ENCODE peak calls at places on chromosomes 7 and 10, in ten cellular contexts. One of them, this sample, is unnamed.

GRCh38 chr10:102917314-102917961 is 656 bp upstream of the CNNM2 start:
- DNase-seq in stimulated activated naive B cell treated with anti-CD40 and anti-IgM and Interleukin-4, amounts not matched to agents 10 μg/mL and 1 μg/mL and 100 μg/mL, for 72 hours: peak
- DNase-seq in adipocyte: peak
- DNase-seq in NCI-H2029: peak
- DNase-seq in cerebellar cortex: peak
- DNase-seq in erythroblast: peak
- DNase-seq in activated CD4-positive, alpha-beta T cell treated with anti-CD3 and anti-CD28 coated beads, Interleukin-2, amount 50 U/mL, for 24 hours: peak
- DNase-seq in colonic mucosa: peak
- DNase-seq in WTC11: peak
- DNase-seq in foreskin fibroblast: peak
- DNase-seq in this sample: peak

GRCh38 chr7:47999413-47999812 is 20.0 kb upstream of the HUS1 start:
- DNase-seq in erythroblast: no peak
- DNase-seq in colonic mucosa: no peak
- DNase-seq in adipocyte: no peak
- DNase-seq in stimulated activated naive B cell treated with anti-CD40 and anti-IgM and Interleukin-4, amounts not matched to agents 10 μg/mL and 1 μg/mL and 100 μg/mL, for 72 hours: no peak
- DNase-seq in foreskin fibroblast: no peak
- DNase-seq in WTC11: no peak
- DNase-seq in NCI-H2029: no peak
- DNase-seq in cerebellar cortex: no peak
- DNase-seq in activated CD4-positive, alpha-beta T cell treated with anti-CD3 and anti-CD28 coated beads, Interleukin-2, amount 50 U/mL, for 24 hours: no peak
- DNase-seq in this sample: no peak

GRCh38 chr10:86371691-86372090 is 5.1 kb upstream of the GRID1 start:
- DNase-seq in NCI-H2029: no peak
- DNase-seq in foreskin fibroblast: no peak
- DNase-seq in activated CD4-positive, alpha-beta T cell treated with anti-CD3 and anti-CD28 coated beads, Interleukin-2, amount 50 U/mL, for 24 hours: no peak
- DNase-seq in adipocyte: no peak
- DNase-seq in stimulated activated naive B cell treated with anti-CD40 and anti-IgM and Interleukin-4, amounts not matched to agents 10 μg/mL and 1 μg/mL and 100 μg/mL, for 72 hours: no peak
- DNase-seq in erythroblast: no peak
- DNase-seq in colonic mucosa: no peak
- DNase-seq in WTC11: peak
- DNase-seq in cerebellar cortex: no peak
- DNase-seq in this sample: no peak

GRCh38 chr7:2585446-2585845 is 26.7 kb downstream of the IQCE start:
- DNase-seq in colonic mucosa: no peak
- DNase-seq in WTC11: no peak
- DNase-seq in adipocyte: no peak
- DNase-seq in erythroblast: no peak
- DNase-seq in cerebellar cortex: no peak
- DNase-seq in NCI-H2029: no peak
- DNase-seq in activated CD4-positive, alpha-beta T cell treated with anti-CD3 and anti-CD28 coated beads, Interleukin-2, amount 50 U/mL, for 24 hours: no peak
- DNase-seq in stimulated activated naive B cell treated with anti-CD40 and anti-IgM and Interleukin-4, amounts not matched to agents 10 μg/mL and 1 μg/mL and 100 μg/mL, for 72 hours: no peak
- DNase-seq in foreskin fibroblast: no peak
- DNase-seq in this sample: no peak

GRCh38 chr7:64893401-64893800 is 9.7 kb upstream of the ZNF273 start:
- DNase-seq in WTC11: no peak
- DNase-seq in stimulated activated naive B cell treated with anti-CD40 and anti-IgM and Interleukin-4, amounts not matched to agents 10 μg/mL and 1 μg/mL and 100 μg/mL, for 72 hours: no peak
- DNase-seq in erythroblast: peak
- DNase-seq in colonic mucosa: no peak
- DNase-seq in foreskin fibroblast: no peak
- DNase-seq in activated CD4-positive, alpha-beta T cell treated with anti-CD3 and anti-CD28 coated beads, Interleukin-2, amount 50 U/mL, for 24 hours: no peak
- DNase-seq in cerebellar cortex: no peak
- DNase-seq in adipocyte: no peak
- DNase-seq in NCI-H2029: no peak
- DNase-seq in this sample: no peak

GRCh38 chr7:16646427-16647081 is 573 bp downstream of the BZW2 start:
- DNase-seq in stimulated activated naive B cell treated with anti-CD40 and anti-IgM and Interleukin-4, amounts not matched to agents 10 μg/mL and 1 μg/mL and 100 μg/mL, for 72 hours: no peak
- DNase-seq in adipocyte: peak
- DNase-seq in erythroblast: peak
- DNase-seq in activated CD4-positive, alpha-beta T cell treated with anti-CD3 and anti-CD28 coated beads, Interleukin-2, amount 50 U/mL, for 24 hours: no peak
- DNase-seq in WTC11: no peak
- DNase-seq in colonic mucosa: peak
- DNase-seq in NCI-H2029: no peak
- DNase-seq in cerebellar cortex: peak
- DNase-seq in foreskin fibroblast: no peak
- DNase-seq in this sample: peak

GRCh38 chr10:11164806-11165590 is 147.3 kb downstream of the CELF2 start:
- DNase-seq in erythroblast: peak
- DNase-seq in cerebellar cortex: peak
- DNase-seq in activated CD4-positive, alpha-beta T cell treated with anti-CD3 and anti-CD28 coated beads, Interleukin-2, amount 50 U/mL, for 24 hours: peak
- DNase-seq in adipocyte: peak
- DNase-seq in colonic mucosa: peak
- DNase-seq in foreskin fibroblast: peak
- DNase-seq in NCI-H2029: no peak
- DNase-seq in WTC11: peak
- DNase-seq in stimulated activated naive B cell treated with anti-CD40 and anti-IgM and Interleukin-4, amounts not matched to agents 10 μg/mL and 1 μg/mL and 100 μg/mL, for 72 hours: peak
- DNase-seq in this sample: peak

GRCh38 chr10:107340345-107340744 is 175.8 kb upstream of the SORCS1 start:
- DNase-seq in NCI-H2029: no peak
- DNase-seq in cerebellar cortex: no peak
- DNase-seq in erythroblast: no peak
- DNase-seq in stimulated activated naive B cell treated with anti-CD40 and anti-IgM and Interleukin-4, amounts not matched to agents 10 μg/mL and 1 μg/mL and 100 μg/mL, for 72 hours: no peak
- DNase-seq in adipocyte: no peak
- DNase-seq in WTC11: no peak
- DNase-seq in foreskin fibroblast: peak
- DNase-seq in colonic mucosa: no peak
- DNase-seq in activated CD4-positive, alpha-beta T cell treated with anti-CD3 and anti-CD28 coated beads, Interleukin-2, amount 50 U/mL, for 24 hours: no peak
- DNase-seq in this sample: no peak

GRCh38 chr7:69597278-69598076 is 798 bp upstream of the AUTS2 start:
- DNase-seq in activated CD4-positive, alpha-beta T cell treated with anti-CD3 and anti-CD28 coated beads, Interleukin-2, amount 50 U/mL, for 24 hours: no peak
- DNase-seq in WTC11: peak
- DNase-seq in cerebellar cortex: no peak
- DNase-seq in foreskin fibroblast: no peak
- DNase-seq in stimulated activated naive B cell treated with anti-CD40 and anti-IgM and Interleukin-4, amounts not matched to agents 10 μg/mL and 1 μg/mL and 100 μg/mL, for 72 hours: peak
- DNase-seq in adipocyte: peak
- DNase-seq in erythroblast: peak
- DNase-seq in colonic mucosa: peak
- DNase-seq in NCI-H2029: no peak
- DNase-seq in this sample: peak

GRCh38 chr7:106561657-106562411 is 99.1 kb downstream of the CCDC71L start:
- DNase-seq in activated CD4-positive, alpha-beta T cell treated with anti-CD3 and anti-CD28 coated beads, Interleukin-2, amount 50 U/mL, for 24 hours: no peak
- DNase-seq in colonic mucosa: no peak
- DNase-seq in WTC11: no peak
- DNase-seq in foreskin fibroblast: no peak
- DNase-seq in adipocyte: no peak
- DNase-seq in stimulated activated naive B cell treated with anti-CD40 and anti-IgM and Interleukin-4, amounts not matched to agents 10 μg/mL and 1 μg/mL and 100 μg/mL, for 72 hours: no peak
- DNase-seq in cerebellar cortex: no peak
- DNase-seq in erythroblast: no peak
- DNase-seq in NCI-H2029: no peak
- DNase-seq in this sample: no peak

GRCh38 chr10:73459683-73460314 is 26.4 kb upstream of the MSS51 start:
- DNase-seq in erythroblast: no peak
- DNase-seq in stimulated activated naive B cell treated with anti-CD40 and anti-IgM and Interleukin-4, amounts not matched to agents 10 μg/mL and 1 μg/mL and 100 μg/mL, for 72 hours: no peak
- DNase-seq in NCI-H2029: no peak
- DNase-seq in WTC11: no peak
- DNase-seq in colonic mucosa: no peak
- DNase-seq in activated CD4-positive, alpha-beta T cell treated with anti-CD3 and anti-CD28 coated beads, Interleukin-2, amount 50 U/mL, for 24 hours: no peak
- DNase-seq in foreskin fibroblast: no peak
- DNase-seq in adipocyte: peak
- DNase-seq in cerebellar cortex: no peak
- DNase-seq in this sample: no peak

This sample was measured in Ammon's horn.